ENCODE peak calls at places on chromosomes 1 and 21, in ten cellular contexts. U, W, M, P, K, B, F, V, N and Q are unnamed samples.

GRCh38 chr1:184933944-184934343 is 40.4 kb downstream of the NIBAN1 start:
- DNase-seq in U (no peak), W (no peak), M (no peak), P (no peak), K (no peak), B (no peak), F (no peak), V (no peak), N (no peak), Q (no peak)

GRCh38 chr1:224182057-224182865 is 779 bp upstream of the DEGS1 start:
- DNase-seq in U (no peak), W (no peak), M (peak; percentile 14), P (no peak), K (no peak), B (peak; percentile 35), F (peak; percentile 48), V (no peak), N (no peak), Q (peak; percentile 80)

GRCh38 chr21:39610705-39611104 is 2.0 kb upstream of the B3GALT5 start:
- DNase-seq in U (no peak), W (no peak), M (no peak), P (no peak), K (no peak), B (no peak), F (no peak), V (no peak), N (no peak), Q (no peak)

GRCh38 chr1:25612421-25612820 is 4.2 kb upstream of the MAN1C1 start:
- DNase-seq in U (no peak), W (no peak), M (no peak), P (no peak), K (no peak), B (no peak), F (no peak), V (no peak), N (no peak), Q (no peak)

GRCh38 chr1:10471411-10472219 is 714 bp downstream of the DFFA start:
- DNase-seq in U (no peak), W (no peak), M (no peak), P (no peak), K (peak; percentile 24), B (no peak), F (no peak), V (no peak), N (no peak), Q (peak; percentile 82)

GRCh38 chr21:45634511-45635183 is 8.9 kb upstream of the PCBP3 start:
- DNase-seq in U (no peak), W (no peak), M (no peak), P (no peak), K (no peak), B (no peak), F (no peak), V (no peak), N (no peak), Q (no peak)

GRCh38 chr1:35886606-35887431 is 3.8 kb downstream of the AGO1 start:
- DNase-seq in U (no peak), W (no peak), M (no peak), P (no peak), K (no peak), B (no peak), F (peak; percentile 29), V (peak; percentile 47), N (no peak), Q (no peak)

GRCh38 chr1:167800241-167800640 is 78.5 kb downstream of the MPZL1 start:
- DNase-seq in U (no peak), W (no peak), M (no peak), P (no peak), K (no peak), B (no peak), F (no peak), V (no peak), N (no peak), Q (no peak)

GRCh38 chr1:168408531-168409242 is 128.0 kb downstream of the TBX19 start:
- DNase-seq in U (no peak), W (no peak), M (no peak), P (peak; percentile 42), K (no peak), B (no peak), F (no peak), V (no peak), N (peak; percentile 95), Q (no peak)

GRCh38 chr21:44459712-44460440 is 4.6 kb downstream of the LRRC3 start:
- DNase-seq in U (peak; percentile 54), W (no peak), M (no peak), P (no peak), K (no peak), B (no peak), F (no peak), V (no peak), N (no peak), Q (peak; percentile 51)

GRCh38 chr1:19042675-19043578 is 86.5 kb upstream of the IFFO2 start:
- DNase-seq in U (peak; percentile 42), W (no peak), M (no peak), P (no peak), K (peak; percentile 59), B (no peak), F (no peak), V (no peak), N (no peak), Q (peak; percentile 19)

GRCh38 chr21:43357708-43358430 is 69.1 kb downstream of the SIK1 start:
- DNase-seq in U (no peak), W (no peak), M (no peak), P (no peak), K (no peak), B (no peak), F (no peak), V (no peak), N (no peak), Q (no peak)

GRCh38 chr1:197911857-197912696 is 5.1 kb upstream of the LHX9 start:
- DNase-seq in U (no peak), W (no peak), M (no peak), P (no peak), K (no peak), B (no peak), F (no peak), V (no peak), N (no peak), Q (no peak)

GRCh38 chr1:53127546-53127945 is 14.9 kb downstream of the SLC1A7 start:
- DNase-seq in U (peak; percentile 59), W (no peak), M (peak; percentile 5), P (no peak), K (no peak), B (no peak), F (no peak), V (no peak), N (no peak), Q (no peak)

GRCh38 chr1:28172690-28173150 is 3.8 kb downstream of the PTAFR start:
- DNase-seq in U (no peak), W (no peak), M (peak; percentile 69), P (no peak), K (no peak), B (peak; percentile 74), F (no peak), V (peak; percentile 85), N (no peak), Q (peak; percentile 81)

GRCh38 chr1:234406871-234407270 is 33.6 kb downstream of the COA6 start:
- DNase-seq in U (no peak), W (no peak), M (no peak), P (no peak), K (no peak), B (no peak), F (no peak), V (no peak), N (no peak), Q (no peak)

GRCh38 chr21:40841524-40842196 is 5.3 kb downstream of the DSCAM start:
- DNase-seq in U (no peak), W (peak; percentile 64), M (no peak), P (no peak), K (peak; percentile 32), B (peak; percentile 67), F (no peak), V (no peak), N (no peak), Q (peak; percentile 74)

GRCh38 chr1:159068877-159069276 is 7.7 kb downstream of the AIM2 start:
- DNase-seq in U (no peak), W (no peak), M (no peak), P (no peak), K (no peak), B (no peak), F (no peak), V (peak; percentile 44), N (no peak), Q (no peak)

GRCh38 chr1:230515451-230516145 is 89.5 kb upstream of the PGBD5 start:
- DNase-seq in U (no peak), W (no peak), M (no peak), P (no peak), K (no peak), B (no peak), F (no peak), V (no peak), N (no peak), Q (no peak)
- TF ChIP-seq POLR2AphosphoS5 in U (no peak), W (no peak), M (no peak), P (no peak), K (no peak), B (no peak), F (no peak), V (no peak), N (no peak), Q (no peak)

GRCh38 chr21:32253215-32253641 is 25.6 kb downstream of the MIS18A start:
- DNase-seq in U (peak; percentile 74), W (no peak), M (no peak), P (no peak), K (no peak), B (no peak), F (no peak), V (no peak), N (no peak), Q (no peak)
- TF ChIP-seq POLR2AphosphoS5 in U (no peak), W (no peak), M (peak; percentile 59), P (no peak), K (no peak), B (peak; percentile 5), F (no peak), V (no peak), N (no peak), Q (no peak)

DNA sequence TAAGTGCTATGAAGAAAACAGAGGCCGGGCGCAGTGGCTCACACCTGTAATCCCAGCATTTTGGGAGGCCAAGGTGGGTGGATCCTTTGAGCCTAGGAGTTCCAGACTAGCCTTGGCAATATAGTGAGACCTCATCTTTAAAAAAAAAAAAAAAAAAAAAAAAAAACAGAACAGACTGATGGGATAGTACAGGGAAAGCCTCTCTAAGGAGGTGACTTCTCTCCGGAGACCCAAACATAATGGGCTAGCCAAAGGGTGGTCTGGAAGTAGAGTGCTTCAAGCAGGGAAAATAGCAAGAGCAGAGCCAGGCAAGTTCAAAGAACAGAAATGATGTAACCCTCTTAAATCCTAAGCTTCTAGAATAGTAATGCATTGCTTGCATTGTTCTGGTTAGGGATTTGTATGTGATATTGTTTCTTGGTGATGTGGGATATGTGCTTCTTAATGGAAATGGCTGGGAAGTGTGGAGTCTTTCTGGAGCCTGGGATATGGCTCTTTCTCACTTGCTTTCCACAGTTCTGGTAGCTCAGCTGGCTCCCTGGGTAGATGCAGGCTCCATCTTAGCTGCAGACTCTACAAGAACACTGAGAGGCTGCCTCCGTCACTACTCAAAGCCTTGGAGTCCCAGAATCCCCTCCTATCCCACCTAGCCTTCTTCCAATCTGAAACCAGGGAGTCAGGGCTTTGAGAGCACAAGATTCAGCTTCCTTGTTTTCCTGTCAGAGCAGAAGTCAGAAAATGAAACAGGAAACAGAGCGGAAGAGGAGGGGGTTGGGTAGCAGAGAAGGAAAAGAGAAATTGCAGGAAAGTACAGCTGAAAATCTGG is 1.9 kb upstream of the PIGV start:
- DNase-seq in U (no peak), W (no peak), M (peak; percentile 28), P (no peak), K (no peak), B (no peak), F (no peak), V (no peak), N (no peak), Q (no peak)
- TF ChIP-seq POLR2AphosphoS5 in U (no peak), W (peak; percentile 16), M (no peak), P (no peak), K (no peak), B (peak; percentile 35), F (no peak), V (no peak), N (peak; percentile 16), Q (no peak)

GRCh38 chr1:26993237-26994019 is at the start of gene TRNP1:
- DNase-seq in U (peak; percentile 85), W (peak; percentile 77), M (peak; percentile 53), P (no peak), K (peak; percentile 80), B (peak; percentile 83), F (peak; percentile 88), V (no peak), N (no peak), Q (peak; percentile 87)
- TF ChIP-seq POLR2AphosphoS5 in U (peak; percentile 81), W (peak; percentile 69), M (peak; percentile 83), P (no peak), K (peak; percentile 81), B (no peak), F (no peak), V (no peak), N (peak; percentile 100), Q (peak; percentile 71)